ENCODE peak calls at places on chromosome 4, in four cellular contexts. W is OCI-LY7, C is H9, R is Karpas-422. K is an unnamed sample.

GRCh38 chr4:111064342-111064993 is 441.6 kb upstream of the PITX2 start:
- DNase-seq in W (no peak), R (no peak), C (peak; percentile 39), K (peak; percentile 57)

GRCh38 chr4:152075253-152075928 is 314.6 kb upstream of the GATB start:
- DNase-seq in C (no peak), R (no peak), W (no peak), K (no peak)

GRCh38 chr4:99205104-99205979 is 13.7 kb downstream of the ADH6 start:
- DNase-seq in C (no peak), R (no peak), W (no peak), K (peak; percentile 34)

GRCh38 chr4:176001171-176002006 is 64.3 kb upstream of the WDR17 start:
- DNase-seq in C (peak; percentile 90), R (no peak), W (no peak), K (peak; percentile 0)

GRCh38 chr4:122364700-122365404 is 14.0 kb upstream of the ADAD1 start:
- DNase-seq in C (peak; percentile 49), W (no peak), R (no peak), K (no peak)

GRCh38 chr4:106775636-106776035 is 260.5 kb downstream of the DKK2 start:
- DNase-seq in W (no peak), C (no peak), R (no peak), K (no peak)

GRCh38 chr4:182843813-182844325 is 73.3 kb downstream of the DCTD start:
- DNase-seq in W (no peak), R (no peak), C (no peak), K (no peak)

GRCh38 chr4:175530655-175531054 is 281.4 kb downstream of the GPM6A start:
- DNase-seq in C (no peak), W (no peak), R (no peak), K (no peak)

GRCh38 chr4:99763635-99764101 is 53.0 kb upstream of the DAPP1 start:
- DNase-seq in W (no peak), R (peak; percentile 77), C (no peak), K (peak; percentile 89)

GRCh38 chr4:106676173-106676921 is 307.8 kb upstream of the GIMD1 start:
- DNase-seq in W (no peak), C (no peak), R (no peak), K (no peak)

GRCh38 chr4:122652379-122652778 is 31.5 kb upstream of the IL21 start:
- DNase-seq in C (no peak), W (peak; percentile 37), R (peak; percentile 85), K (peak; percentile 81)

GRCh38 chr4:130172156-130172555 is 1076.2 kb downstream of the C4orf33 start:
- DNase-seq in C (no peak), W (no peak), R (no peak), K (no peak)

GRCh38 chr4:27009539-27009938 is 148.9 kb downstream of the STIM2 start:
- DNase-seq in C (no peak), R (no peak), W (peak; percentile 33), K (peak; percentile 84)

GRCh38 chr4:134337584-134337983 is 136.0 kb upstream of the PABPC4L start:
- DNase-seq in C (no peak), W (no peak), R (no peak), K (no peak)

GRCh38 chr4:27666943-27667342 is 806.3 kb downstream of the STIM2 start:
- DNase-seq in C (peak; percentile 31), R (no peak), W (peak; percentile 10), K (no peak)

GRCh38 chr4:55346851-55347255 is 811 bp downstream of the SRD5A3 start:
- DNase-seq in C (no peak), R (no peak), W (no peak), K (no peak)

GRCh38 chr4:70895405-70895804 is 6.8 kb upstream of the MOB1B start:
- DNase-seq in R (no peak), W (no peak), C (no peak), K (no peak)

GRCh38 chr4:25441519-25442117 is 64.6 kb downstream of the ANAPC4 start:
- DNase-seq in C (peak; percentile 71), W (peak; percentile 54), R (peak; percentile 84), K (peak; percentile 59)

GRCh38 chr4:116501954-116502353 is 583.4 kb downstream of the TRAM1L1 start:
- DNase-seq in C (no peak), W (no peak), R (no peak), K (no peak)

GRCh38 chr4:127930175-127930574 is 34.8 kb downstream of the MFSD8 start:
- DNase-seq in W (no peak), R (no peak), C (no peak), K (no peak)

GRCh38 chr4:137749466-137749865 is 217.2 kb upstream of the PCDH18 start:
- DNase-seq in W (no peak), R (no peak), C (no peak), K (peak; percentile 58)

GRCh38 chr4:54495091-54495490 is 162.7 kb upstream of the KIT start:
- DNase-seq in C (no peak), R (no peak), W (no peak), K (peak; percentile 16)

GRCh38 chr4:141524116-141524515 is 112.3 kb upstream of the IL15 start:
- DNase-seq in R (no peak), C (no peak), W (no peak), K (peak; percentile 52)

GRCh38 chr4:76571274-76571673 is 136.2 kb downstream of the SHROOM3 start:
- DNase-seq in C (no peak), W (no peak), R (no peak), K (no peak)

GRCh38 chr4:183561905-183562304 is 57.0 kb downstream of the ING2 start:
- DNase-seq in R (no peak), C (no peak), W (no peak), K (no peak)

GRCh38 chr4:184831153-184831552 is 5.4 kb upstream of the ACSL1 start:
- DNase-seq in C (no peak), W (no peak), R (no peak), K (no peak)

GRCh38 chr4:5719329-5720055 is 8.5 kb downstream of the EVC start:
- DNase-seq in W (no peak), C (no peak), R (no peak), K (peak; percentile 26)

GRCh38 chr4:6277139-6277802 is 7.6 kb downstream of the WFS1 start:
- DNase-seq in R (no peak), W (no peak), C (no peak), K (no peak)

GRCh38 chr4:77342170-77342810 is 185.3 kb downstream of the CCNG2 start:
- DNase-seq in C (peak; percentile 55), W (no peak), R (no peak), K (no peak)

GRCh38 chr4:19239565-19239964 is 1012.1 kb upstream of the SLIT2 start:
- DNase-seq in R (no peak), C (no peak), W (no peak), K (peak; percentile 66)

GRCh38 chr4:33649015-33649414 is 2595.3 kb downstream of the ARAP2 start:
- DNase-seq in C (no peak), R (no peak), W (no peak), K (peak; percentile 5)

GRCh38 chr4:15714616-15715015 is 11.8 kb downstream of the BST1 start:
- DNase-seq in W (no peak), R (no peak), C (no peak), K (peak; percentile 42)

DNA sequence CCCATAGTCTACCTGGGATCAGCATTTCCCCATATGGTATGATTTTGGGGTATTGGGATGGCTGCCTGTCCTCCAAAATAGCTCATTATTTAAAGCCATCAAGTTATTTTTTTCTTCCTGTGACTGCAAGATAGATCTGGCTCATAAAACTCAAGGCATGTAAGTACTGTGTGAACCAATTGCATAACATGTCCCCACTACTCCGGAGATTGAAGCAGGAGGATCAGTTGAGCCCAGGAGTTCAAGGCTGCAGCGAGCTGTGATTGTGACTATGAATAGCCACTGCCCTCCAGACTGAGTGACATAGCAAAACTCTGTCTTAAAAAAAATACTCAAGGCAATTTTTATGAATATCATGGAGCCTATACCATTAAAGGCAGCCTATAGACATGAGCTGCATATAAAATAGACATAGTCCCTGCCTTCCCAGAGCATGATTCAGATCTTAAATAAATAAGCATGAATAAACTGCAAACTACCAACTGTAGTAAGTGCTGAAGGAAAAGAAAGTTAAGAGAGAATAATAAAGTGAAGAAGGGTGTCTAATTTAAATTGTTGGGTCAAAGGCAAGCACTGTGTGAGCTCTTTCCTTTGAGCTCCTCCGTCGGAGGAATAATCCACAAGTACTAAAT is 16.9 kb upstream of the MMAA start:
- DNase-seq in W (no peak), C (no peak), R (no peak), K (peak; percentile 25)
- H4K20me1 ChIP-seq in W (no peaks in the 10 kb centered on the region), C (no peaks in the 10 kb centered on the region), R (no peaks in the 10 kb centered on the region), K (no peaks in the 10 kb centered on the region)

GRCh38 chr4:706834-707598 is 1.4 kb downstream of the PCGF3 start:
- DNase-seq in R (no peak), C (no peak), W (no peak), K (no peak)

GRCh38 chr4:707929-708630 is 2.4 kb downstream of the PCGF3 start:
- DNase-seq in R (no peak), C (no peak), W (no peak), K (no peak)

GRCh38 chr4:710116-710515 is 4.5 kb downstream of the PCGF3 start:
- DNase-seq in R (no peak), W (no peak), C (no peak), K (no peak)

GRCh38 chr4:709348-709747 is 3.7 kb downstream of the PCGF3 start:
- DNase-seq in W (no peak), R (no peak), C (no peak), K (no peak)

DNA sequence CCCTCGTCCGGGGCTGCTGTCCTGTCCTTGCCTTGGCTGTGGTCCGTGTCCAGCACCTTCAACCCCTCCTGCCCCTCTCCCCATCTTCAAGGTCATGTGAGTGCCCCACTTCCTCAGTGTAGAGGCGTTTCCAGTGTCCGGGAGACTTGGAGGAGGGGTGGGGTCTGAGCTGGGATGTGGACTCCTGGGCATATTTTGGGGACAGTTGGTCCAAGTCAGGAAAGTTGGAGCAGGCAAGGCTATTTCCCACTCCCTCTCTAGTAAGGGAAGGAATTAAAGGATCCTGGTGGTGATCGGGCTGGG is 3.0 kb downstream of the PCGF3 start:
- DNase-seq in R (no peak), W (no peak), C (no peak), K (no peak)
- H4K20me1 ChIP-seq in R (no peaks in the 10 kb centered on the region), W (no peaks in the 10 kb centered on the region), C (peaks cover 4% of the 10 kb centered on the region), K (peaks cover 51% of the 10 kb centered on the region)

GRCh38 chr4:7924163-7924562 is 15.5 kb downstream of the AFAP1 start:
- DNase-seq in C (no peak), W (no peak), R (no peak), K (no peak)
- H4K20me1 ChIP-seq in C (no peaks in the 10 kb centered on the region), W (no peaks in the 10 kb centered on the region), R (no peaks in the 10 kb centered on the region), K (peaks cover 88% of the 10 kb centered on the region)

DNA sequence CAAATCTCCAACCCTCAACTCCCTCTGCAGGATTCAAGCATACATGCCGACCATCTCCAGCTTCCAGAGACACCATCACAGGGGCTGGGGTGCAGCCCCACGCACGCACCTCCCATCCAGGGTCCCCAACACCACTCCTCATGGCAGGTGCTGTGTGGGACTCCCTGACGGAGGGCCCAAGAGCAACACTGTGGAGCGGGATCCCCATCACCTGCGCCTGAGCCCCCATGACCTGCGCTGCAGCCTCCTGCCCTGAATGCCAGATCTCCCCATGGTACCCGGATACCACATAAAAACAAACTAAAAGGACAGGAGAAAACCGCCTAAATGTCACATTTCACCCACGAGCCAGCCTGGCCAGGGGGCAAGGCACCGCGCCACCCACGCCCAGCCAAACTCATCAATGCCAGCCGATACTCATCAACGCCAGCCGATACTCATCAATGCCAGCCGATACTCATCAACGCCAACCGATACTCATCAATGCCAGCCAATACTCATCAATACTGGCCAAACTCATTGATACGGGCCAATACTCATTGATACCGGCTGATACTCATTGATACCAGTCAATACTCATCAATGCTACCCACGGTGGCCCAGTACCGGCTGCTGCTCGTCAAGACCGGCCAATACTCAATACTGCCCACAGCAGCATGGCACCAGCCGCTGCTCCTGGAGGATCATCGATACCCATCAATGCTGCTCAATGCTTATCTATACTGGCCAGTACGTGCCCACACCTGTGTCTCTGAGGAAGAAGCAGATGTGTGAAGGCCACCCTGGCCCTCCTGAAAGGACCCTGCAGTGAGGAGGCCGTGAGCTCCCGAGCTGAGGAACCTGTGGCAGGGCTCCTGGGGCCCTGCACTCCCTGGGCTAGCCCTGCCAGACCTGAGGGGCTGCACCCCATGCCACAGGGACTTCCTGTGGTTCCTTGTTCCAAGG is 6.2 kb downstream of the CTBP1 start:
- DNase-seq in C (no peak), R (no peak), W (no peak), K (no peak)
- H4K20me1 ChIP-seq in C (peaks cover 5% of the 10 kb centered on the region), R (peaks cover 77% of the 10 kb centered on the region), W (peaks cover 15% of the 10 kb centered on the region), K (peaks cover 93% of the 10 kb centered on the region)

K was measured in IMR-90.